ENCODE peak calls at places on chromosomes 13 and 19, in six cellular contexts. One of them, this sample, is unnamed.

GRCh38 chr13:31970237-31970930 is 61.2 kb upstream of the FRY start:
- DNase-seq in stimulated activated naive CD8-positive, alpha-beta T cell treated with anti-CD3 and anti-CD28 coated beads, Interleukin-15, Interleukin-2, amounts not matched to agents 100 U/mL and 50 U/mL, for 24 hours: no peak
- DNase-seq in astrocyte of the hippocampus: no peak
- DNase-seq in stimulated activated CD8-positive, alpha-beta memory T cell treated with anti-CD3 and anti-CD28 coated beads, Interleukin-12 subunit alpha, Interleukin-12 subunit beta, amount 100 ng/mL, for 4 hours: no peak
- DNase-seq in AML-193: no peak
- DNase-seq in WTC11: no peak
- DNase-seq in this sample: no peak

GRCh38 chr13:75489502-75490263 is 7.7 kb upstream of the TBC1D4 start:
- DNase-seq in AML-193: peak
- DNase-seq in stimulated activated naive CD8-positive, alpha-beta T cell treated with anti-CD3 and anti-CD28 coated beads, Interleukin-15, Interleukin-2, amounts not matched to agents 100 U/mL and 50 U/mL, for 24 hours: no peak
- DNase-seq in stimulated activated CD8-positive, alpha-beta memory T cell treated with anti-CD3 and anti-CD28 coated beads, Interleukin-12 subunit alpha, Interleukin-12 subunit beta, amount 100 ng/mL, for 4 hours: no peak
- DNase-seq in astrocyte of the hippocampus: peak
- DNase-seq in WTC11: no peak
- DNase-seq in this sample: peak

GRCh38 chr19:18044825-18045304 is 36.9 kb downstream of the ARRDC2 start:
- DNase-seq in stimulated activated naive CD8-positive, alpha-beta T cell treated with anti-CD3 and anti-CD28 coated beads, Interleukin-15, Interleukin-2, amounts not matched to agents 100 U/mL and 50 U/mL, for 24 hours: peak
- DNase-seq in stimulated activated CD8-positive, alpha-beta memory T cell treated with anti-CD3 and anti-CD28 coated beads, Interleukin-12 subunit alpha, Interleukin-12 subunit beta, amount 100 ng/mL, for 4 hours: peak
- DNase-seq in astrocyte of the hippocampus: peak
- DNase-seq in AML-193: peak
- DNase-seq in WTC11: peak
- DNase-seq in this sample: peak

GRCh38 chr13:112953591-112954487 is 15.2 kb upstream of the MCF2L start:
- DNase-seq in astrocyte of the hippocampus: no peak
- DNase-seq in stimulated activated CD8-positive, alpha-beta memory T cell treated with anti-CD3 and anti-CD28 coated beads, Interleukin-12 subunit alpha, Interleukin-12 subunit beta, amount 100 ng/mL, for 4 hours: no peak
- DNase-seq in WTC11: no peak
- DNase-seq in stimulated activated naive CD8-positive, alpha-beta T cell treated with anti-CD3 and anti-CD28 coated beads, Interleukin-15, Interleukin-2, amounts not matched to agents 100 U/mL and 50 U/mL, for 24 hours: no peak
- DNase-seq in AML-193: no peak
- DNase-seq in this sample: no peak

GRCh38 chr13:29761815-29762214 is 88.6 kb downstream of the UBL3 start:
- DNase-seq in astrocyte of the hippocampus: no peak
- DNase-seq in stimulated activated naive CD8-positive, alpha-beta T cell treated with anti-CD3 and anti-CD28 coated beads, Interleukin-15, Interleukin-2, amounts not matched to agents 100 U/mL and 50 U/mL, for 24 hours: no peak
- DNase-seq in AML-193: no peak
- DNase-seq in stimulated activated CD8-positive, alpha-beta memory T cell treated with anti-CD3 and anti-CD28 coated beads, Interleukin-12 subunit alpha, Interleukin-12 subunit beta, amount 100 ng/mL, for 4 hours: no peak
- DNase-seq in WTC11: no peak
- DNase-seq in this sample: no peak

GRCh38 chr19:7926727-7927604 is 1.0 kb upstream of the CTXN1 start:
- DNase-seq in stimulated activated naive CD8-positive, alpha-beta T cell treated with anti-CD3 and anti-CD28 coated beads, Interleukin-15, Interleukin-2, amounts not matched to agents 100 U/mL and 50 U/mL, for 24 hours: no peak
- DNase-seq in WTC11: no peak
- DNase-seq in AML-193: no peak
- DNase-seq in astrocyte of the hippocampus: no peak
- DNase-seq in stimulated activated CD8-positive, alpha-beta memory T cell treated with anti-CD3 and anti-CD28 coated beads, Interleukin-12 subunit alpha, Interleukin-12 subunit beta, amount 100 ng/mL, for 4 hours: no peak
- DNase-seq in this sample: no peak

GRCh38 chr13:80117515-80117914 is 223.4 kb downstream of the SPRY2 start:
- DNase-seq in WTC11: no peak
- DNase-seq in AML-193: no peak
- DNase-seq in stimulated activated CD8-positive, alpha-beta memory T cell treated with anti-CD3 and anti-CD28 coated beads, Interleukin-12 subunit alpha, Interleukin-12 subunit beta, amount 100 ng/mL, for 4 hours: no peak
- DNase-seq in astrocyte of the hippocampus: no peak
- DNase-seq in stimulated activated naive CD8-positive, alpha-beta T cell treated with anti-CD3 and anti-CD28 coated beads, Interleukin-15, Interleukin-2, amounts not matched to agents 100 U/mL and 50 U/mL, for 24 hours: no peak
- DNase-seq in this sample: no peak

GRCh38 chr19:46607441-46607841 is 6.3 kb downstream of the CALM3 start:
- DNase-seq in astrocyte of the hippocampus: no peak
- DNase-seq in AML-193: peak
- DNase-seq in stimulated activated naive CD8-positive, alpha-beta T cell treated with anti-CD3 and anti-CD28 coated beads, Interleukin-15, Interleukin-2, amounts not matched to agents 100 U/mL and 50 U/mL, for 24 hours: no peak
- DNase-seq in stimulated activated CD8-positive, alpha-beta memory T cell treated with anti-CD3 and anti-CD28 coated beads, Interleukin-12 subunit alpha, Interleukin-12 subunit beta, amount 100 ng/mL, for 4 hours: no peak
- DNase-seq in WTC11: peak
- DNase-seq in this sample: no peak

GRCh38 chr13:37143901-37144300 is 38.4 kb upstream of the CSNK1A1L start:
- DNase-seq in astrocyte of the hippocampus: peak
- DNase-seq in stimulated activated naive CD8-positive, alpha-beta T cell treated with anti-CD3 and anti-CD28 coated beads, Interleukin-15, Interleukin-2, amounts not matched to agents 100 U/mL and 50 U/mL, for 24 hours: no peak
- DNase-seq in stimulated activated CD8-positive, alpha-beta memory T cell treated with anti-CD3 and anti-CD28 coated beads, Interleukin-12 subunit alpha, Interleukin-12 subunit beta, amount 100 ng/mL, for 4 hours: no peak
- DNase-seq in WTC11: no peak
- DNase-seq in AML-193: no peak
- DNase-seq in this sample: no peak

GRCh38 chr13:78604782-78605611 is 1.6 kb upstream of the POU4F1 start:
- DNase-seq in astrocyte of the hippocampus: no peak
- DNase-seq in WTC11: peak
- DNase-seq in stimulated activated naive CD8-positive, alpha-beta T cell treated with anti-CD3 and anti-CD28 coated beads, Interleukin-15, Interleukin-2, amounts not matched to agents 100 U/mL and 50 U/mL, for 24 hours: no peak
- DNase-seq in stimulated activated CD8-positive, alpha-beta memory T cell treated with anti-CD3 and anti-CD28 coated beads, Interleukin-12 subunit alpha, Interleukin-12 subunit beta, amount 100 ng/mL, for 4 hours: no peak
- DNase-seq in AML-193: no peak
- DNase-seq in this sample: no peak

GRCh38 chr13:44158055-44158655 is 215.5 kb upstream of the SERP2 start:
- DNase-seq in astrocyte of the hippocampus: no peak
- DNase-seq in stimulated activated naive CD8-positive, alpha-beta T cell treated with anti-CD3 and anti-CD28 coated beads, Interleukin-15, Interleukin-2, amounts not matched to agents 100 U/mL and 50 U/mL, for 24 hours: no peak
- DNase-seq in stimulated activated CD8-positive, alpha-beta memory T cell treated with anti-CD3 and anti-CD28 coated beads, Interleukin-12 subunit alpha, Interleukin-12 subunit beta, amount 100 ng/mL, for 4 hours: no peak
- DNase-seq in AML-193: no peak
- DNase-seq in WTC11: no peak
- DNase-seq in this sample: no peak

GRCh38 chr19:38120471-38121030 is 103.5 kb downstream of the DPF1 start:
- DNase-seq in astrocyte of the hippocampus: no peak
- DNase-seq in WTC11: no peak
- DNase-seq in stimulated activated CD8-positive, alpha-beta memory T cell treated with anti-CD3 and anti-CD28 coated beads, Interleukin-12 subunit alpha, Interleukin-12 subunit beta, amount 100 ng/mL, for 4 hours: no peak
- DNase-seq in AML-193: no peak
- DNase-seq in stimulated activated naive CD8-positive, alpha-beta T cell treated with anti-CD3 and anti-CD28 coated beads, Interleukin-15, Interleukin-2, amounts not matched to agents 100 U/mL and 50 U/mL, for 24 hours: no peak
- DNase-seq in this sample: no peak

GRCh38 chr19:54502518-54503048 is at the start of gene LAIR2:
- DNase-seq in AML-193: no peak
- DNase-seq in WTC11: no peak
- DNase-seq in stimulated activated CD8-positive, alpha-beta memory T cell treated with anti-CD3 and anti-CD28 coated beads, Interleukin-12 subunit alpha, Interleukin-12 subunit beta, amount 100 ng/mL, for 4 hours: no peak
- DNase-seq in astrocyte of the hippocampus: no peak
- DNase-seq in stimulated activated naive CD8-positive, alpha-beta T cell treated with anti-CD3 and anti-CD28 coated beads, Interleukin-15, Interleukin-2, amounts not matched to agents 100 U/mL and 50 U/mL, for 24 hours: no peak
- DNase-seq in this sample: no peak

GRCh38 chr19:42255766-42256750 is 1.1 kb upstream of the ERF start:
- DNase-seq in stimulated activated CD8-positive, alpha-beta memory T cell treated with anti-CD3 and anti-CD28 coated beads, Interleukin-12 subunit alpha, Interleukin-12 subunit beta, amount 100 ng/mL, for 4 hours: no peak
- DNase-seq in stimulated activated naive CD8-positive, alpha-beta T cell treated with anti-CD3 and anti-CD28 coated beads, Interleukin-15, Interleukin-2, amounts not matched to agents 100 U/mL and 50 U/mL, for 24 hours: no peak
- DNase-seq in AML-193: no peak
- DNase-seq in WTC11: no peak
- DNase-seq in astrocyte of the hippocampus: peak
- DNase-seq in this sample: no peak

This sample was measured in CD4-positive, CD25-positive, alpha-beta regulatory T cell.